ENCODE peak calls at places on chromosomes 3 and 15, in four cellular contexts. D, K, Q and F are unnamed samples. For H3K9me3, the result is how much of the 10 kb centered on the place peaks cover.

GRCh38 chr15:58355352-58355964 is 76.3 kb upstream of the LIPC start:
- DNase-seq in D (no peak), K (no peak), Q (no peak), F (no peak)

GRCh38 chr15:70664494-70664893 is 98.9 kb downstream of the UACA start:
- DNase-seq in Q (no peak), D (no peak), K (no peak), F (no peak)

GRCh38 chr3:182671942-182672341 is 121.4 kb upstream of the ATP11B start:
- DNase-seq in K (peak), Q (no peak), D (no peak), F (peak)

GRCh38 chr3:116877968-116878367 is 168.4 kb downstream of the TUSC7 start:
- DNase-seq in K (no peak), Q (no peak), D (no peak), F (no peak)

GRCh38 chr3:46987485-46988401 is 8.3 kb downstream of the NBEAL2 start:
- DNase-seq in Q (peak), K (no peak), D (no peak), F (no peak)

GRCh38 chr3:71011565-71012287 is 571.8 kb downstream of the FOXP1 start:
- DNase-seq in D (no peak), Q (peak), K (peak), F (no peak)

GRCh38 chr3:40172560-40172959 is 136.9 kb upstream of the EIF1B start:
- DNase-seq in Q (no peak), D (no peak), K (no peak), F (no peak)

GRCh38 chr15:83206387-83206970 is 1.1 kb downstream of the HDGFL3 start:
- DNase-seq in Q (peak), K (no peak), D (no peak), F (no peak)

GRCh38 chr15:80289558-80290277 is 37.7 kb upstream of the CTXND1 start:
- DNase-seq in D (no peak), K (no peak), Q (no peak), F (no peak)

GRCh38 chr3:90054306-90054705 is 946.9 kb downstream of the EPHA3 start:
- DNase-seq in K (no peak), Q (no peak), D (no peak), F (no peak)

GRCh38 chr3:105868745-105869530 is at the start of gene CBLB:
- DNase-seq in D (peak), K (peak), Q (peak), F (peak)
- H4K91ac ChIP-seq in D (no peak), K (peak), Q (peak), F (peak)

GRCh38 chr15:25068696-25069095 is 113.9 kb downstream of the SNRPN start:
- DNase-seq in Q (no peak), K (no peak), D (no peak), F (no peak)

GRCh38 chr15:25066708-25067107 is 111.9 kb downstream of the SNRPN start:
- DNase-seq in D (no peak), Q (no peak), K (no peak), F (no peak)

GRCh38 chr15:25065876-25066275 is 111.1 kb downstream of the SNRPN start:
- DNase-seq in K (no peak), Q (no peak), D (no peak), F (no peak)

GRCh38 chr15:25065286-25065685 is 110.5 kb downstream of the SNRPN start:
- DNase-seq in Q (no peak), K (no peak), D (no peak), F (no peak)

DNA sequence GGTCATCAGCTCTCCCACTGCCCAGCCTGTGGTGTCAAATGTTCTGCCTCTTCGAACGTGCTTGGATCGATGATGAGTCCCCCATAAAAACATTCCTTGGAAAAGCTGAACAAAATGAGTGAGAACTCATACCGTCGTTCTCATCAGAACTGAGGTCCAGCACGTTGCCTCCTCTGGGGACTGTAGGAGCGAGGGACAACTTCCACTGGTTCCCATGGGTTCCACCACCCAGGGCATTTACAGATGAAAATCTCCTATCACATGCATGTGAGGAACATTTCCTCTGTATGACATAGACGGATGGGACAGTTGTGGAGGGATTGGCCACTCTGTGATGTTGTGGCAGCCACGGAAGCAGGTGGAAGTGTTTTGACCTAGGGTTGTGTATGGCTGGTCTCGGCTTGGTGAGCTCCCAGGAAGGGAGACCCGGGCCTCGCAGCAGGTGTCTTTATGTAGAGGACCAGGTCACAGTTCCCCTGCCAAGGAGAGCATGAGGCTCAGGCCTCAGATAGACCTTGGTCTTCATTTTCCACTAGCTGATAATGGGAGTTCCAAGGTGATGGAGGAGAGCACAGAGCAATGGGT is 113.0 kb downstream of the SNRPN start:
- DNase-seq in K (no peak), D (no peak), Q (no peak), F (no peak)
- H3K9me3 ChIP-seq in K (half or more), D (half or more), Q (half or more), F (half or more)

GRCh38 chr3:13161021-13161759 is 88.0 kb upstream of the IQSEC1 start:
- DNase-seq in K (no peak), D (no peak), Q (no peak), F (no peak)
- H4K91ac ChIP-seq in K (no peak), D (no peak), Q (no peak), F (no peak)

GRCh38 chr3:170914212-170914611 is 5.8 kb upstream of the EIF5A2 start:
- DNase-seq in D (no peak), Q (no peak), K (no peak), F (no peak)

GRCh38 chr3:170914690-170915089 is 6.3 kb upstream of the EIF5A2 start:
- DNase-seq in K (peak), Q (no peak), D (no peak), F (no peak)

GRCh38 chr3:170918715-170919114 is 10.3 kb upstream of the EIF5A2 start:
- DNase-seq in Q (no peak), K (no peak), D (no peak), F (no peak)
- H3K9me3 ChIP-seq in Q (under half), K (under half), D (under half), F (under half)

GRCh38 chr3:167780214-167780613 is 44.7 kb downstream of the SERPINI1 start:
- DNase-seq in D (no peak), K (no peak), Q (no peak), F (no peak)

GRCh38 chr3:167783781-167784180 is 48.3 kb downstream of the SERPINI1 start:
- DNase-seq in K (no peak), Q (no peak), D (no peak), F (no peak)

GRCh38 chr3:167787440-167787839 is 51.9 kb downstream of the SERPINI1 start:
- DNase-seq in D (no peak), Q (no peak), K (no peak), F (no peak)

DNA sequence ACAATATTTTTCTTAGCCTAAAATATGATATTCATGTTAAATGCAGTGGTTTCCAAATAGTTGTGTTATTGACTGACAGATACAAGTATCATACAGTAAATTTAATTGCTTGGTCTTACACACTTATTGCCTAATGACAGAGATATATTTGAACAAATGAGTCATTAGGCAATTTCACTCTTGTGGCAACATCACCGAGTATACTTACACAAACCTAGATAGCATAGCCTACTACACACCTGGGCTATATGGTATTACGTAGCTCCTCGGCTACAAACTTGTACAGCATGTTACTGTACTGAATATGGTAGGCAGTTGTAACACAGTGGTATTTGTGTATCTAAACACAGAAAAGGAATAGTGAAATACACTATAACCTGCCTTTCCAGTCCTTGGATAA is 50.3 kb downstream of the SERPINI1 start:
- DNase-seq in D (no peak), Q (no peak), K (no peak), F (no peak)
- H4K91ac ChIP-seq in D (no peak), Q (no peak), K (no peak), F (no peak)

DNA sequence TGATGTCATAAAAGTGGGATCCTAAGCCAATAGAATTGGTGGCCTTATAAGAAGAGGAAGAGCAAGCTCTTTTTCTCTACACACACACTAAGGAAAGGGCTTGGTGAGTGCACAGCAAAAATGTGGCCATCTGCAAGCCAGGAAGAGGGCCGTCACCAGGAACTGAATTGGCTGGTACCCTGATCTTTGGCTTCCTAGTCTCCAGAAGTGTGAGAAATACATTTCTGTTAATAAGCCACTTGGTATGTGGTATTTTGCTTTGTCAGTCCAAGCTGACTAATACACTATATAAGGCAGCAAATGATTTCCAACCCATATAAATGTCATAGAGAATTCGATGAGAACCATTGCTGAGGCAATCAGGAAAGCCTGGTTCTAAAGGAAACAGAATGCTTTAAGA is 816.3 kb upstream of the SEMA6D start:
- DNase-seq in K (no peak), Q (peak), D (no peak), F (peak)
- H3K9me3 ChIP-seq in K (under half), Q (under half), D (under half), F (under half)